ENCODE peak calls at places on chromosomes 1 and 21, in five cellular contexts. B is lung, L is kidney epithelial cell, Q is stomach, F is body of pancreas. N is an unnamed sample.

GRCh38 chr1:17486242-17486641 is 46.8 kb upstream of the RCC2 start:
- DNase-seq in Q (no peak), L (no peak), B (no peak), F (no peak), N (no peak)

GRCh38 chr1:207869859-207870258 is 41.1 kb downstream of the CD34 start:
- DNase-seq in L (no peak), B (no peak), Q (no peak), F (no peak), N (no peak)

GRCh38 chr1:175683491-175684175 is 59.8 kb downstream of the TNR start:
- DNase-seq in Q (no peak), F (no peak), B (no peak), L (no peak), N (no peak)

GRCh38 chr1:45957684-45958083 is 154.3 kb downstream of the MAST2 start:
- DNase-seq in L (no peak), Q (no peak), B (no peak), F (peak), N (no peak)

GRCh38 chr1:157312270-157312812 is 174.1 kb upstream of the ETV3 start:
- DNase-seq in B (no peak), Q (no peak), L (no peak), F (peak), N (no peak)

GRCh38 chr21:26572026-26572425 is 1.1 kb downstream of the CYYR1 start:
- DNase-seq in B (no peak), Q (no peak), L (no peak), F (no peak), N (no peak)

GRCh38 chr1:29736582-29737188 is 500.4 kb downstream of the PTPRU start:
- DNase-seq in B (no peak), Q (no peak), L (no peak), F (peak), N (no peak)

GRCh38 chr1:101833312-101833711 is 163.4 kb downstream of the OLFM3 start:
- DNase-seq in Q (no peak), F (no peak), B (no peak), L (no peak), N (no peak)

GRCh38 chr1:17030186-17030585 is 18.5 kb upstream of the ATP13A2 start:
- DNase-seq in B (no peak), F (no peak), Q (no peak), L (no peak), N (no peak)

GRCh38 chr1:175073633-175074032 is 6.0 kb downstream of the TNN start:
- DNase-seq in F (no peak), Q (no peak), L (no peak), B (no peak), N (no peak)

GRCh38 chr21:16061194-16061593 is 331.4 kb downstream of the USP25 start:
- DNase-seq in Q (no peak), L (no peak), F (no peak), B (no peak), N (no peak)

GRCh38 chr21:16563795-16564194 is 834.0 kb downstream of the USP25 start:
- DNase-seq in Q (no peak), L (peak), B (no peak), F (peak), N (no peak)

GRCh38 chr1:179080866-179081695 is 789 bp upstream of the TOR3A start:
- DNase-seq in F (no peak), B (no peak), Q (no peak), L (no peak), N (no peak)

GRCh38 chr21:44835647-44835973 is 17.7 kb upstream of the SUMO3 start:
- DNase-seq in F (no peak), Q (no peak), B (no peak), L (no peak), N (no peak)

GRCh38 chr1:20476260-20477038 is 9.6 kb downstream of the CAMK2N1 start:
- DNase-seq in L (no peak), F (peak), B (no peak), Q (peak), N (no peak)

GRCh38 chr21:46154155-46154954 is 1.0 kb downstream of the FTCD start:
- DNase-seq in Q (peak), L (no peak), F (peak), B (no peak), N (no peak)

GRCh38 chr1:203142684-203143408 is 15.3 kb downstream of the ADORA1 start:
- DNase-seq in B (no peak), F (no peak), Q (no peak), L (no peak), N (no peak)

GRCh38 chr21:26116456-26117011 is 54.0 kb downstream of the APP start:
- DNase-seq in B (no peak), L (no peak), Q (no peak), F (peak), N (peak)

GRCh38 chr21:41766051-41766882 is 585 bp downstream of the RIPK4 start:
- DNase-seq in L (no peak), Q (no peak), F (peak), B (no peak), N (no peak)

GRCh38 chr1:116489231-116489697 is 81.6 kb downstream of the CD58 start:
- DNase-seq in F (peak), L (peak), Q (peak), B (no peak), N (no peak)

GRCh38 chr1:58317694-58318093 is 228.8 kb downstream of the OMA1 start:
- DNase-seq in Q (no peak), F (no peak), B (no peak), L (no peak), N (no peak)

GRCh38 chr21:44377201-44377921 is 23.9 kb downstream of the TRPM2 start:
- DNase-seq in F (no peak), L (no peak), Q (no peak), B (no peak), N (no peak)

GRCh38 chr1:183424691-183425090 is 6.5 kb upstream of the NMNAT2 start:
- DNase-seq in B (no peak), Q (no peak), F (no peak), L (no peak), N (no peak)

GRCh38 chr1:153932071-153932592 is 9.4 kb upstream of the GATAD2B start:
- DNase-seq in L (no peak), B (no peak), Q (no peak), F (no peak), N (no peak)

GRCh38 chr1:33443067-33443704 is 12.3 kb upstream of the PHC2 start:
- DNase-seq in Q (no peak), F (no peak), L (no peak), B (no peak), N (no peak)

GRCh38 chr1:99851850-99852454 is 1.8 kb downstream of the AGL start:
- DNase-seq in Q (no peak), F (no peak), B (no peak), L (no peak), N (no peak)

GRCh38 chr1:248828845-248829244 is 3.1 kb upstream of the SH3BP5L start:
- DNase-seq in Q (no peak), B (no peak), L (no peak), F (no peak), N (no peak)

GRCh38 chr1:117368116-117369108 is 1.2 kb downstream of the MAN1A2 start:
- DNase-seq in L (no peak), Q (no peak), B (no peak), F (no peak), N (no peak)

GRCh38 chr1:216430744-216431143 is 7.5 kb upstream of the USH2A start:
- DNase-seq in L (no peak), F (no peak), B (no peak), Q (no peak), N (no peak)

GRCh38 chr1:3460653-3461237 is 6.3 kb downstream of the ARHGEF16 start:
- DNase-seq in F (peak), B (no peak), L (no peak), Q (no peak), N (no peak)

GRCh38 chr1:8406011-8406410 is 88.1 kb downstream of the SLC45A1 start:
- DNase-seq in F (no peak), L (no peak), B (no peak), Q (no peak), N (no peak)
- TF ChIP-seq CTCF in F (no peak), L (no peak), B (no peak), Q (no peak), N (no peak)

GRCh38 chr1:31181515-31182343 is 58.0 kb downstream of the NKAIN1 start:
- DNase-seq in B (peak), L (no peak), Q (peak), F (peak), N (no peak)
- H3K4me3 ChIP-seq in B (no peak), L (peak), Q (peak), F (no peak), N (peak)

GRCh38 chr1:44819594-44820327 is 11.4 kb downstream of the BTBD19 start:
- DNase-seq in L (peak), B (peak), Q (peak), F (peak), N (peak)
- TF ChIP-seq CTCF in L (no peak), B (no peak), Q (no peak), F (peak), N (no peak)

DNA sequence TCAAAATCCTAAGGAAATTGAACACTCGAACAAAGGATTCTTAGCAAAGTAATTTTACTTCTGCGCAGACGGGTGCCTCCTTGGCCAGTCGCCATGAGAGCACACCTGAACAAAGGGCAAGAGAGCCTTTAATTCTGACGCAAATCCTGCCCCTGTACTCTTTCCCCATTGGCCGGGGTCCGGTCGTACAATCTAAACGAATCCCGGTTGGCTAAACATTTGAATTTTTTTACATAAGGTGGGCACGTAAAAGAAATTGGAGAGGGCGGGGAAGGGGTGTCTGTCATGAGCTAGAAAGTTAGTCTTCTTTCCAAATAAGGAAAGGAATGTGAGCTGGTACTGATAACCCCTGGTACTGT is 8.2 kb upstream of the IL22RA1 start:
- DNase-seq in B (no peak), F (peak), L (no peak), Q (peak), N (no peak)
- H3K4me3 ChIP-seq in B (no peak), F (no peak), L (no peak), Q (no peak), N (no peak)

GRCh38 chr21:29717659-29718058 is 222.1 kb downstream of the GRIK1 start:
- DNase-seq in Q (no peak), B (no peak), L (no peak), F (no peak), N (no peak)
- TF ChIP-seq CTCF in Q (no peak), B (no peak), L (no peak), F (no peak), N (no peak)

GRCh38 chr1:232950919-232951579 is 638 bp downstream of the NTPCR start:
- DNase-seq in B (no peak), Q (no peak), F (no peak), L (no peak), N (no peak)

GRCh38 chr1:232953176-232953524 is 2.7 kb downstream of the NTPCR start:
- DNase-seq in B (no peak), Q (no peak), L (no peak), F (no peak), N (no peak)

GRCh38 chr1:232952514-232953175 is 2.2 kb downstream of the NTPCR start:
- DNase-seq in L (no peak), F (peak), Q (peak), B (peak), N (no peak)

GRCh38 chr1:232950197-232950918 is at the start of gene NTPCR:
- DNase-seq in Q (peak), L (peak), B (peak), F (peak), N (peak)

GRCh38 chr1:232951605-232952004 is 1.2 kb downstream of the NTPCR start:
- DNase-seq in F (no peak), L (no peak), Q (no peak), B (no peak), N (no peak)
- H3K4me3 ChIP-seq in F (no peak), L (peak), Q (peak), B (no peak), N (no peak)